ENCODE peak calls at places on chromosomes 11 and 22, in ten cellular contexts. B is transverse colon, I is uterus, D is astrocyte, U is ovary, S is OCI-LY7, F is MCF 10A, K is thyroid gland, V is Peyer's patch, C is H9. G is an unnamed sample.

GRCh38 chr11:86606270-86606848 is 66.1 kb downstream of the ME3 start:
- DNase-seq in B (no peak), C (no peak), U (no peak), K (no peak), V (no peak), D (peak), S (no peak), F (no peak), I (no peak), G (no peak)

GRCh38 chr11:116701297-116701801 is 71.4 kb downstream of the BUD13 start:
- DNase-seq in U (no peak), D (no peak), F (no peak), S (no peak), I (no peak), C (peak), B (no peak), V (no peak), K (no peak), G (no peak)

GRCh38 chr22:46747646-46748045 is 9.6 kb upstream of the CERK start:
- DNase-seq in B (no peak), C (no peak), I (no peak), D (no peak), K (no peak), U (no peak), F (no peak), V (no peak), S (no peak), G (no peak)

GRCh38 chr11:13238879-13239514 is 38.6 kb upstream of the BMAL1 start:
- DNase-seq in C (peak), K (peak), S (peak), F (peak), V (peak), D (peak), B (peak), I (no peak), U (no peak), G (peak)

GRCh38 chr11:92557848-92558247 is 333.2 kb downstream of the FAT3 start:
- DNase-seq in F (no peak), U (no peak), C (no peak), S (no peak), V (no peak), I (no peak), D (no peak), B (no peak), K (no peak), G (no peak)

GRCh38 chr11:120568572-120569307 is 57.2 kb downstream of the GRIK4 start:
- DNase-seq in C (no peak), K (no peak), D (no peak), S (no peak), B (no peak), V (no peak), F (no peak), U (no peak), I (no peak), G (no peak)

GRCh38 chr11:73017024-73017751 is 124.9 kb downstream of the FCHSD2 start:
- DNase-seq in F (peak), C (no peak), I (no peak), D (no peak), U (no peak), S (no peak), V (no peak), B (no peak), K (no peak), G (peak)

GRCh38 chr11:33476945-33477584 is 219.9 kb downstream of the HIPK3 start:
- DNase-seq in S (no peak), F (no peak), K (no peak), U (no peak), C (no peak), B (no peak), V (no peak), I (no peak), D (no peak), G (peak)

GRCh38 chr11:952406-953385 is 27.0 kb downstream of the AP2A2 start:
- DNase-seq in I (no peak), C (no peak), S (no peak), U (no peak), F (no peak), K (no peak), V (no peak), D (peak), B (peak), G (no peak)

GRCh38 chr22:22032906-22033802 is 50.6 kb upstream of the TOP3B start:
- DNase-seq in F (no peak), C (no peak), S (no peak), K (no peak), V (no peak), U (no peak), I (no peak), D (no peak), B (no peak), G (no peak)

GRCh38 chr22:22031571-22031970 is 49.0 kb upstream of the TOP3B start:
- DNase-seq in K (no peak), C (no peak), S (no peak), B (no peak), D (no peak), F (no peak), I (no peak), U (no peak), V (no peak), G (no peak)

GRCh38 chr22:22032099-22032905 is 49.7 kb upstream of the TOP3B start:
- DNase-seq in F (no peak), D (no peak), K (no peak), V (peak), I (no peak), C (no peak), B (no peak), U (no peak), S (peak), G (no peak)

GRCh38 chr22:22031183-22031560 is 48.6 kb upstream of the TOP3B start:
- DNase-seq in C (no peak), K (no peak), S (peak), D (no peak), F (no peak), B (no peak), I (no peak), U (no peak), V (peak), G (no peak)

GRCh38 chr22:22030493-22031182 is 48.1 kb upstream of the TOP3B start:
- DNase-seq in U (no peak), I (peak), K (no peak), C (peak), S (peak), F (peak), V (peak), B (peak), D (no peak), G (peak)
- TF ChIP-seq CTCF in U (no peak), I (no peak), K (no peak), C (peak), S (peak), F (peak), V (no peak), B (no peak), D (no peak), G (peak)

DNA sequence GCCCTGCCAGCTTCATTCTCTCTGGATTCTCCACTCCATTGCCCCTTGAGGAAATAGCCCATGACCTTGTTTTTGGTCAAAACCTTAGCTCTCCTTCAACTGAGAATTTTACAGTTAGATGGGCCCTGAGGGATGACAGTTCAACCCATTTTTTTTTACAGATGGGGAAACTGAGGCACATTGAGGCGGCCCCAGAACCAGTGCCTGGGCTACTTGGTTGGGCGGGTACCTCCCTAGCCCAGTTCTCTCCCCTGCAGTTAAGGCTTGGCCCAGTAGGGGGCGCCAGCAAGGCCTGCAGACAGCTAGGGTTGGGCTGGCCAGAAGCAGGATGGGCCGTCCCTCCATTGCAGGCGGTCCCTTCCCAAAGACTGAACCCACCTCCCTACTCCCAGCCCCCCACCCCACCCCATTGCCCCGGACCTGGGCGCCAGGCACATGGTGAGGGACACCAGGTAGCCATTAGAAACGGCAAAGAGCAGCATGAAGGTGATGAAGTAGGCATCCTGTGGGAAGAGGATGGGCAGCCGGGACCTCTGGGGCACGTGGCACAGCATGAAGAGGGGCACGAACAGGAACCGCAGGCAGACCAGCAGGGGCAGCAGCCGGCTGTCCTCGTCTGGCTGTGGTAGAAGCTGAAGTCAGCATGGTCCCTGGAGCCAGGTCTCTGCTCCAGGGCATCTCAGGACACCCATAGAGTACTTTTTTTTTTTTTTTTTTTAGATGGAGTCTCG is 7.6 kb downstream of the SLC29A2 start:
- DNase-seq in I (no peak), K (peak), C (peak), V (no peak), S (peak), D (no peak), U (no peak), B (peak), F (peak), G (peak)
- TF ChIP-seq CTCF in I (no peak), K (peak), C (peak), V (peak), S (peak), D (peak), U (no peak), B (peak), F (peak), G (peak)

DNA sequence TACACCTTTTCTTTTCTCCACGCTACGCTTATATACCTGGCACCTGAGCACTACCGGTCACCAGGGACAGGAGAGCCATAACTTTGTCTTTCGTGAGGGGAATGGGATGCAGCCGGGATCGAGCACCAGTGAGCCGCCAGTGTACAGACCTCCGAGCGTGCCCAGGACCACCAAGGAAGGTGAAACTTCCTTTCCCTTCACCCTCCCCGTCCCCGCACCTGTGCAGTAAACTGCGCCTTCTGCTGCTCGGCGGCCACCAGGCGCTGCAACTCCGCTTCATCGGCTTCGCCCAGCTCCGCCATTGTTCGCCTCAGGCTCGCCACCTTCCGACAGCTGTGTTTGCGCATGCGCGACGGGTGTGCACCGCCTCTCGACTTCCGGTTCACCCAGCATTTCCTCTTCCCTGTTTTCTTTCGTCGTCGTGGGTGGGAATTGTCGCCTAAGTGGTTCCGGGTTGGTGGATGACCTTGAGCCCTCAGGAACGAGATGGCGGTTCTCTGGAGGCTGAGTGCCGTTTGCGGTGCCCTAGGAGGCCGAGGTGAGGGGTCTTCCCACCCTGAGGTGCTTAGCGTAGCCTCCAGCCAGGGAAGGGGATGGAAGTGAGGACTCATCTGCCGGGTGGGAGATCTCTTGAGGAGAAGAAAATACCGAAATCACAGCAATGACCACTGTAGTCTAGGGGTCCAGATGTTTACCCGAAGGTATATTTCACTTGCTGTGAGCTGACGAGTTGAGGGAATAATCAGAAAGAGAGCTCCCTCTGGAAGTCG is at the start of the genes SDHD and TIMM8B:
- DNase-seq in I (peak), C (peak), B (peak), S (peak), U (peak), D (peak), V (peak), F (peak), K (peak), G (peak)
- TF ChIP-seq CTCF in I (peak), C (peak), B (peak), S (peak), U (no peak), D (peak), V (peak), F (peak), K (peak), G (peak)

GRCh38 chr11:64225608-64226506 is at the start of the genes NUDT22 and TRPT1:
- DNase-seq in I (peak), K (peak), V (peak), D (peak), F (peak), S (peak), U (peak), B (peak), C (peak), G (peak)
- TF ChIP-seq CTCF in I (peak), K (no peak), V (no peak), D (no peak), F (peak), S (peak), U (no peak), B (no peak), C (peak), G (peak)

DNA sequence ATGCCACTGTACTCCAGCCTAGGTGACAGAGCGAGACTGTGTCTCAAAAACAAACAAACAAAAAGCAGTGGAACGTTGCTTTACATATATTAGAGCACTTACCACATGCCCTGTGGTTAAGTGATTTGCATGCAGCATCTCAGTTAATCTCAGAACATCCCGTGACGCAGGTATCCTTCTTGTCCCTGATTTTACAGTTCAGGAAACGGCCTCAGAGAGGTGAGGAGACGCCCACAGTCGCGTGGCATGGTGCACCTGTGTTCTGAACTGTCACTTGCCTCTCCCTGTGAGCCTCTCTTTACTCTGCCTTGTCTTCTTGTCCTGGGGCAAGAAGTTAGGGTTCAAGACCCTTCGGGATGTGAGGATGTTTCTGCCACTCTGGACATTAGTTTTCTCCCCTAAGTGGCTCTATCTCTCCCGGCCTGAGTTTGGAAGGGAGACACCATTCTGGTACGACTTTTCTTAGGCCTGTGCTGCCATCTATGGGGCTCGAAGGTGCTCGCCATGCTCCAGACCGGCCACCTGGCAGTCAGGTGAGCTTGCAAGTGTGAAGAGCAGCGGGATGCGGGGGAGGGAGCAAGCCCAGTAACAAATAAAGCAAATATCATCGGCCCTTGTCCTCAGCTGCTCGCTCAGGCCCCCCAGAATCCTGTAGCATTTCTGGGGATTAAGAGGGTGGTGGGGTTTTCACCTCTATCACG is 25.6 kb downstream of the YWHAH start:
- DNase-seq in D (peak), S (peak), C (peak), F (peak), K (peak), B (peak), I (peak), V (peak), U (peak), G (peak)
- TF ChIP-seq CTCF in D (peak), S (peak), C (peak), F (peak), K (peak), B (peak), I (peak), V (peak), U (no peak), G (peak)

GRCh38 chr22:32518848-32519247 is 44.2 kb downstream of the FBXO7 start:
- DNase-seq in U (no peak), I (no peak), K (no peak), D (no peak), F (peak), S (peak), C (no peak), V (no peak), B (no peak), G (peak)
- TF ChIP-seq CTCF in U (no peak), I (no peak), K (no peak), D (peak), F (no peak), S (peak), C (peak), V (no peak), B (peak), G (no peak)